ENCODE peak calls at places on chromosomes 12 and 14, in nine cellular contexts. G is NT2/D1; T is activated CD4-positive, alpha-beta T cell treated with anti-CD3 and anti-CD28 coated beads, Interleukin-2, amount 50 U/mL, for 4 hours; O is Calu3; A is right cardiac atrium; J is GM18507; U is mammary epithelial cell; H is HEK293T; M is IMR-90. R is an unnamed sample.

GRCh38 chr12:75978677-75979076 is 52.9 kb downstream of the PHLDA1 start:
- DNase-seq in G (no peak), T (no peak), O (no peak), A (no peak), J (no peak), U (no peak), H (no peak), M (no peak), R (no peak)

GRCh38 chr12:84874125-84874824 is 38.3 kb downstream of the SLC6A15 start:
- DNase-seq in G (peak), T (no peak), O (no peak), A (no peak), J (peak), U (peak), H (peak), M (peak), R (peak)

GRCh38 chr14:69625299-69626131 is 14.1 kb downstream of the SUSD6 start:
- DNase-seq in G (no peak), T (peak), O (no peak), A (peak), J (peak), U (peak), H (no peak), M (peak), R (no peak)

GRCh38 chr12:497501-498160 is 37.9 kb downstream of the B4GALNT3 start:
- DNase-seq in G (no peak), T (no peak), O (no peak), A (no peak), J (no peak), U (no peak), H (no peak), M (no peak), R (no peak)

GRCh38 chr14:65613251-65613650 is 200.7 kb downstream of the FUT8 start:
- DNase-seq in G (no peak), T (no peak), O (no peak), A (no peak), J (no peak), U (no peak), H (no peak), M (no peak), R (no peak)

GRCh38 chr12:14936224-14936861 is 2.0 kb downstream of the ERP27 start:
- DNase-seq in G (peak), T (no peak), O (no peak), A (no peak), J (no peak), U (no peak), H (peak), M (no peak), R (peak)

GRCh38 chr12:79706156-79706555 is 15.4 kb upstream of the PAWR start:
- DNase-seq in G (no peak), T (no peak), O (no peak), A (no peak), J (no peak), U (peak), H (no peak), M (no peak), R (peak)

GRCh38 chr12:53379389-53380103 is 430 bp upstream of the SP1 start:
- DNase-seq in G (peak), T (peak), O (peak), A (peak), J (peak), U (peak), H (peak), M (peak), R (peak)

GRCh38 chr12:116975779-116976393 is 65.1 kb downstream of the FBXW8 start:
- DNase-seq in G (no peak), T (no peak), O (no peak), A (no peak), J (no peak), U (no peak), H (no peak), M (peak), R (no peak)

R was measured in trophoblast cell.